ENCODE peak calls at places on chromosome 16, in six cellular contexts. E is GM23338, C is neural progenitor cell, G is breast epithelium, Q is PC-9, W is cardiac muscle cell. N is an unnamed sample. For H3K36me3 and H3K27me3, the result is how much of the 10 kb centered on the place peaks cover.

GRCh38 chr16:12124742-12125141 is 148.2 kb downstream of the SNX29 start:
- DNase-seq in E (no peak), C (no peak), G (no peak), Q (no peak), W (no peak), N (no peak)

GRCh38 chr16:76777721-76778120 is 413.3 kb upstream of the MON1B start:
- DNase-seq in E (no peak), C (no peak), G (no peak), Q (no peak), W (no peak), N (no peak)

GRCh38 chr16:86044241-86044671 is 145.3 kb downstream of the IRF8 start:
- DNase-seq in E (peak), C (peak), G (no peak), Q (no peak), W (peak), N (peak)

GRCh38 chr16:2752850-2753522 is 548 bp downstream of the SRRM2 start:
- DNase-seq in E (peak), C (peak), G (peak), Q (peak), W (peak), N (peak)

GRCh38 chr16:71421911-71422310 is 19.9 kb downstream of the TLE7 start:
- DNase-seq in E (peak), C (peak), G (no peak), Q (no peak), W (no peak), N (no peak)

GRCh38 chr16:47944589-47944988 is 211.2 kb downstream of the ABCC12 start:
- DNase-seq in E (no peak), C (no peak), G (no peak), Q (no peak), W (no peak), N (no peak)

GRCh38 chr16:28038401-28038800 is 25.1 kb downstream of the GSG1L start:
- DNase-seq in E (no peak), C (no peak), G (no peak), Q (no peak), W (no peak), N (no peak)

GRCh38 chr16:70689970-70690905 is 4.4 kb upstream of the MTSS2 start:
- DNase-seq in E (no peak), C (no peak), G (no peak), Q (no peak), W (no peak), N (no peak)

GRCh38 chr16:64830653-64831052 is 291.2 kb downstream of the CDH11 start:
- DNase-seq in E (no peak), C (no peak), G (no peak), Q (no peak), W (no peak), N (no peak)

GRCh38 chr16:71883193-71883848 is 661 bp downstream of the ZNF821 start:
- DNase-seq in E (peak), C (no peak), G (no peak), Q (peak), W (peak), N (peak)

GRCh38 chr16:6016530-6017184 is 919.1 kb upstream of the EEF2KMT start:
- DNase-seq in E (peak), C (peak), G (no peak), Q (no peak), W (no peak), N (no peak)

GRCh38 chr16:4532238-4532637 is 6.3 kb downstream of the CDIP1 start:
- DNase-seq in E (no peak), C (no peak), G (no peak), Q (no peak), W (no peak), N (no peak)

GRCh38 chr16:4525634-4526277 is 12.8 kb downstream of the CDIP1 start:
- DNase-seq in E (no peak), C (no peak), G (no peak), Q (no peak), W (no peak), N (no peak)

GRCh38 chr16:4531816-4532215 is 6.8 kb downstream of the CDIP1 start:
- DNase-seq in E (no peak), C (no peak), G (no peak), Q (no peak), W (no peak), N (no peak)

GRCh38 chr16:4533490-4533889 is 5.1 kb downstream of the CDIP1 start:
- DNase-seq in E (no peak), C (no peak), G (no peak), Q (no peak), W (no peak), N (no peak)

DNA sequence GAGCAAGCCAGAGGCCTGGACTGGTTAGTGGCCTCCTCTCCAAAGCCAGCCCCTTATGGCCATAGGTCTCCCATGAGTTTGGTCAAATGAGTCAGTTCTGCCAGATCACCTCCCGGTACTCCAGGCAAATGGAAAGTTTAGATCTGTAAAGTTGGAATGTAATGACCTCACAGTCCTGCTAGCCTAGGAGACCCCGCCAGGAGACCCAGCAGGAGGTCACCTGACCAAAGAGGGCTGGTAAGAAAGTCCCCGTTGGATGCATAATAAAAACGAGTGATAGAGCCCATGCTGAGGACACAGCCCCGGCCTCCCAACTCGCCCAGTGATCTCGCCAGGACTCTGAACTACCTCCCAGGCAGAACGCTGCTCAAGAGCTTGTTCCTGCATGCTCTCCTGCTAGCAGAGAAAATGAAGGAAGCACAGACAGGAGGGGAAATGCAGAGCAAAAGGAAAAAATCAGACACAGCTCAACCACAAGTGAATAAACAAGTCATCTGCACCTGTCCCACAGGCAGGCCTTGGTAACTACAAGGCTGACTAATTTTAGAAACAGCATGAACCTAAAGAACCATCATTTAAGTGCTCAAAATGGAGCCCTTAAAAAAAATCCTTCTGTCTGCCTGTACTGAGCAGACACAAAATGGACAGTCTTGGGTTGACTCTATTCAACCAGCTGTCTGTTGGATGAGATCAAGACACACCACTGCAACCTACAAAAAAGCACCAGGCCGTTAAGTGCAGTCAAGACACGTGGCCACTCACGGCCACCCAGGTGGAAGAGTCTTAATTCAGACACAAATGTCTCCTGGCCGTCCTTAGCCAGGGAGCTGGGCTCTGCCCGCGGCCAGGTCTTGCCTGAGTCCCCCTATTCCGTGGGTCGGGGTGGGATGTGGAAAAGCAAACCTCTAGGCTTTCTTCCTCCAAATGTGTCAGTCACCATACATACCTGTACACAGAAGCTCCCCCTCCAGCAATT is 9.2 kb downstream of the CDIP1 start:
- DNase-seq in E (peak), C (peak), G (no peak), Q (no peak), W (peak), N (no peak)
- H3K4me3 ChIP-seq in E (peak), C (no peak), G (no peak), Q (no peak), W (no peak), N (no peak)

DNA sequence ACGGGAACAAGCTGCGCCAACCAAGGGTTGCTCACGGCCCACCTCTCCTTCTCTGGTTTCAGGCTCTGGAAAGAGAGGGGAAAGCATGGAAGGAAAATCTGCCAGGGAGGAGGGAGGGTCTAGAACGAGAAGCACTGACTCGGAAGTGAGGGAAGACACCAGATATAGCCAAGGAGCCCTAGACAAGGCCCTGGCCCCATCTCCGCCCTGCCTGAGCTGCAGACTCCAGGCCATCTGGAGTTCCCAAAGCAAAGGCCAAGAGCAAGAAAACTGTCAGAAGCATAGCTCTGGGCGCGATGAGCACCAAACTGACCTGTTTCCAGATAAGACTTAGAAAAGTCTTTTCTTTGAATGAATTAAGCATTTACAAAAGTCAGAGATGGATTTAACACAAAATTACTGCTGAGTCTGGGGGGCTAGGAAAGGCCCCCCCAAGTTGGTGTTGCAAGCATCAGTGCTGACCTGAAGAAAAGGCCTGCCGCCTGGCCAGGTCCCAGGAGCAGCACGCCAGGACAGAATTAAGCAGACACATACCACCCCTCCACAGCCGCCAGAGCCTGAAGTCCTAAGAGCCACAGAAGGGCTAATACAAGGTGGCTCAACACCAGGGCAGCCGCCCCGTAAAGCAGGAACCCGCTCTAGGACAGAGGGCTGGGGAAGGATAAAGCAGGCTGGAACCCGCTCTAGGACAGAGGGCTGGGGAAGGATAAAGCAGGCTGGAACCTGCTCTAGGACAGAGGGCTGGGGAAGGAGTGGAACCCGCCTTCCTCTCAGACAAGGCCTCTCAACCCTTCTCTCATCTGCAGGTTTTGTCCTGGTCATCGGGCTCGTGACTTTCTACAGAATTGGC is 20.7 kb downstream of the TMEM204 start:
- DNase-seq in E (no peak), C (no peak), G (no peak), Q (peak), W (no peak), N (no peak)
- H3K36me3 ChIP-seq in E (under half), C (under half), G (under half), Q (under half), W (under half), N (under half)

GRCh38 chr16:30028438-30029093 is 2.5 kb downstream of the TLCD3B start:
- DNase-seq in E (peak), C (peak), G (no peak), Q (no peak), W (peak), N (no peak)
- H3K27me3 ChIP-seq in E (under half), C (under half), G (half or more), Q (half or more), W (under half), N (under half)

DNA sequence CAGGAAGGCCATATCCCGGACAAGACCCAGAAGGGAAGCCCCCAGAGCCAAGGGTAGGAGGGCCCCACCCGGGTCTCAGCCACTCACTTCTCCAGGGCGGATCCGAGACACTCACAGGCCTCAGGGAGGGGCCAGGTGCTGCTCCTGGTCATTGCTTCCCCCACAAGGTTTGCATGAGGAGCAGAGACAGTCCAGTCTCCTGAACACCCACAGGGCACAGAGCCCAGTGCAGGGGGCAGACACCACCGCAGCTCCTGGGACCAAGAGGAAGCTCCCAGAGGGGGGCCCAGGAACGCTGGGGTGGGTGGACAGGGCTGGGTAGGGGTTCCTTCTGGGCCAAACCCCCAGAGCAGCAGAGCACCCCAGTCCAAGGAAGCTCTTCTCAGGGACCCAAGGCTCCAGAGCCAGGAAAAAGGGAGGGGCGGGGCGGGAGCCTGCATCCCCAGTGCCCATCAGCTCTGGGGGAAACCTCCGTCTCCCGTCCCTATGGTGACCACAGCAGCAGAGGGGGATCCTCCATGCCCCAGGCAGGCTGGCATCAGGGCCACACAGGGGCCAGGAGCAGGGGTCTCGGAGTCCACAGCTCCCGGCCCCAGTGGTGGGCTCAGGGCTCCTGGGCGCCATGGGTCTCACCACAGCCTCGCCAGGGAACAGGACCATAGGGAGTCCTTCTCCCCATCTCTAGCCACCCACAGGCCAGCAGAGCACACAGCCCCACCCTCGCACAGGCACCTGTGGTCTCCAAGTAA is 816 bp upstream of the MRPL28 start:
- DNase-seq in E (peak), C (no peak), G (no peak), Q (no peak), W (no peak), N (no peak)
- H3K4me3 ChIP-seq in E (peak), C (peak), G (peak), Q (peak), W (no peak), N (peak)

GRCh38 chr16:89110641-89111040 is 17.0 kb downstream of the ACSF3 start:
- DNase-seq in E (no peak), C (no peak), G (no peak), Q (no peak), W (no peak), N (no peak)
- H3K36me3 ChIP-seq in E (under half), C (under half), G (under half), Q (under half), W (under half), N (under half)

DNA sequence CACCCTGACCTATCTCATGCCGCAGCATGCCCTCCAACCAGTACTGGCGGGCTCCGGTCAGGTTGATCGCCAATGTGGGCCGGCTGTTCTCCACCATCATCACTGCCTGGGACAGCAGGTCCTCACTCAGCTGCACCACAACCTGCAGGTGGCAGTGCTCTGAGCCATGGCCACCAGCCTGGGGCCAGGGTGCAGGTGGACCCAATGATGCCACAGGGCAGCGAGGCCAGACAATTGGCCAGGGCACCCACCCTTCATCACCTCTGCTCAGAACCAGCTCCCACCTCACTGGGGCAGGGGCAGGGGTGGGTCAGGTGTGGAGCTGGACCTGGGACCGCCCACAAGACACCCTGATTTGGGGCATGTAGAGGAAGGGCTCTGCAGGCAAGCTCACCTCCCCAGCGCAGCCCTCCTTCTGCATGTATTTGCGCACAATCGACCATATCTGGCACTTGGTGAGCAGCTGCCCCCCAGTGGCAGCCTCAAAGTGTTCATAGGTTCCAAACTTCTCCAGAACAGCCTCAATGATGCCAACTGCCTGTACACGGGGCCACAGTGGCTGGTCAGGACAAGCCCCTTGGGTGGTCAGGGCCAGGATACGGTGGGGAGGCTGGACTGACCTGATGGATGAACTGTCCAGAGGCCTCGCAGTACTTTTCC is 4.2 kb downstream of the MATCAP1 start:
- DNase-seq in E (no peak), C (no peak), G (no peak), Q (no peak), W (no peak), N (no peak)
- H3K27me3 ChIP-seq in E (under half), C (half or more), G (under half), Q (under half), W (under half), N (under half)

GRCh38 chr16:84819644-84820304 is at the start of gene CRISPLD2:
- DNase-seq in E (peak), C (peak), G (peak), Q (peak), W (peak), N (peak)

GRCh38 chr16:84821179-84821578 is 1.4 kb downstream of the CRISPLD2 start:
- DNase-seq in E (no peak), C (no peak), G (no peak), Q (no peak), W (no peak), N (no peak)

GRCh38 chr16:84820305-84820684 is 510 bp downstream of the CRISPLD2 start:
- DNase-seq in E (no peak), C (no peak), G (no peak), Q (peak), W (no peak), N (no peak)

GRCh38 chr16:84821728-84822676 is 2.2 kb downstream of the CRISPLD2 start:
- DNase-seq in E (no peak), C (no peak), G (no peak), Q (no peak), W (peak), N (no peak)

GRCh38 chr16:84820771-84821170 is 986 bp downstream of the CRISPLD2 start:
- DNase-seq in E (no peak), C (no peak), G (no peak), Q (no peak), W (no peak), N (no peak)
- H3K4me3 ChIP-seq in E (no peak), C (no peak), G (peak), Q (peak), W (no peak), N (no peak)

GRCh38 chr16:68345958-68346635 is 35.3 kb downstream of the PRMT7 start:
- DNase-seq in E (no peak), C (no peak), G (no peak), Q (no peak), W (no peak), N (no peak)

GRCh38 chr16:68345351-68345810 is 34.6 kb downstream of the PRMT7 start:
- DNase-seq in E (no peak), C (no peak), G (no peak), Q (no peak), W (no peak), N (no peak)

GRCh38 chr16:68348645-68349445 is 38.0 kb downstream of the PRMT7 start:
- DNase-seq in E (no peak), C (no peak), G (no peak), Q (no peak), W (no peak), N (no peak)

GRCh38 chr16:68347605-68348004 is 36.8 kb downstream of the PRMT7 start:
- DNase-seq in E (no peak), C (no peak), G (no peak), Q (no peak), W (no peak), N (no peak)

DNA sequence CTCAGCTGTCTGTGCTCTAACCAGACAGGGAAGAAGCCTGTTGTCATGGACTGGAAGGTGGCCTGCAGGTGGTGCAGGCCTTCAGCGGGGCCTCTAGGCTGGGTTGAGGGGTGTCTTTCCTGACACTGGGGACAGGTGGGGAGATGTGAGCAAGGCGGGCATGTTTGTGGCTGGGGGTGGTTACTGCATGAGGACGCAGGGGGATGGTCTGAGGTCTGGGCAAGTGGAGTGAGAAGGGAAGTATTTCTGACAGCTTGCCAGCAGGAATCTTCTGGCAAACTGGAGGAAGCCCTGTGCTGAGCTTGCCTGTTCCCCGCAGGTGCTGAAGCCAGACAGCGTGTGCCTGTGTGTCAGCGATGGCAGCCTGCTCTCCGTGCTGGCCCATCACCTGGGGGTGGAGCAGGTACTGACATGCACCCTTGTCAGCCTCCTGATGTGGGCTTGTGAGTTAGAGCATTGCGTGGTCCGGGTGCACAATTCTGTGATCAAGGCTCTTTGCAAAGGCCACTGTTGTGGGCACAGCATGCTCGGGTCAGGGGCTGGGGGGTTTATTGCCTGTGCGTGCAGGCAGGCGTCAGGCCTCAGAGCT is 36.2 kb downstream of the PRMT7 start:
- DNase-seq in E (no peak), C (no peak), G (no peak), Q (no peak), W (no peak), N (no peak)
- H3K36me3 ChIP-seq in E (under half), C (under half), G (under half), Q (under half), W (under half), N (under half)

GRCh38 chr16:79717324-79717848 is 116.8 kb upstream of the MAF start:
- DNase-seq in E (no peak), C (no peak), G (no peak), Q (no peak), W (no peak), N (no peak)
- H3K27me3 ChIP-seq in E (under half), C (under half), G (under half), Q (under half), W (under half), N (under half)

N was measured in MG63.